ENCODE peak calls at places on chromosomes 6 and 20, in six cellular contexts. B is non-pigmented ciliary epithelial cell, L is HCT116, W is HEK293T, N is anterior cingulate cortex, K is left cardiac atrium. D is an unnamed sample.

GRCh38 chr20:23116301-23117089 is 30.4 kb upstream of the CD93 start:
- DNase-seq in N (no peak), K (no peak), W (no peak), L (no peak), B (no peak), D (peak)

GRCh38 chr6:27422651-27423332 is 34.2 kb downstream of the ZNF391 start:
- DNase-seq in N (no peak), W (no peak), K (no peak), L (no peak), B (no peak), D (no peak)

GRCh38 chr6:16752206-16752867 is 8.9 kb downstream of the ATXN1 start:
- DNase-seq in W (no peak), L (no peak), K (no peak), B (no peak), N (no peak), D (no peak)

GRCh38 chr6:131747821-131748353 is 37.1 kb upstream of the CTAGE9 start:
- DNase-seq in B (no peak), L (no peak), N (no peak), K (no peak), W (no peak), D (no peak)

GRCh38 chr20:34904202-34904621 is 27.8 kb downstream of the ACSS2 start:
- DNase-seq in K (no peak), N (no peak), L (no peak), W (no peak), B (no peak), D (no peak)

GRCh38 chr6:111211411-111212030 is 124.2 kb downstream of the SLC16A10 start:
- DNase-seq in N (no peak), L (no peak), B (no peak), W (no peak), K (no peak), D (no peak)

GRCh38 chr20:49635171-49635570 is 67.2 kb upstream of the PTGIS start:
- DNase-seq in L (no peak), K (no peak), N (no peak), W (no peak), B (no peak), D (no peak)

GRCh38 chr6:34065470-34066283 is 80.2 kb downstream of the GRM4 start:
- DNase-seq in K (peak), L (no peak), B (no peak), N (peak), W (no peak), D (no peak)

GRCh38 chr6:150231456-150231855 is 88.6 kb downstream of the PPP1R14C start:
- DNase-seq in B (no peak), W (no peak), L (no peak), K (no peak), N (no peak), D (no peak)